ENCODE peak calls at places on chromosomes 3 and 15, in ten cellular contexts. N is GM12892; M is GM13977; I is ACHN; C is activated CD4-positive, alpha-beta T cell treated with anti-CD3 and anti-CD28 coated beads, Interleukin-2, amount 50 U/mL, for 1 hour; G is amniotic stem cell; E is GF-D8; B is naive thymus-derived CD4-positive, alpha-beta T cell; X is bronchial epithelial cell; Y is mesendoderm. F is an unnamed sample.

GRCh38 chr3:71304261-71304646 is 279.3 kb downstream of the FOXP1 start:
- DNase-seq in X (no peak), B (no peak), G (no peak), M (no peak), E (no peak), N (no peak), Y (no peak), C (no peak), I (no peak), F (no peak)

GRCh38 chr3:16370872-16371740 is 106.1 kb downstream of the OXNAD1 start:
- DNase-seq in I (no peak), E (no peak), C (no peak), G (no peak), X (peak; percentile 25), N (no peak), B (no peak), Y (peak; percentile 26), M (peak; percentile 23), F (peak; percentile 36)

GRCh38 chr3:100044369-100044768 is 69.9 kb downstream of the FILIP1L start:
- DNase-seq in C (no peak), G (no peak), N (peak; percentile 24), I (no peak), B (no peak), Y (no peak), E (peak; percentile 73), X (no peak), M (peak; percentile 44), F (no peak)

GRCh38 chr3:160150525-160150924 is 74.7 kb upstream of the C3orf80 start:
- DNase-seq in B (no peak), I (no peak), C (no peak), M (no peak), X (peak; percentile 28), N (no peak), Y (no peak), E (no peak), G (no peak), F (no peak)

GRCh38 chr3:37279858-37280257 is 105.5 kb upstream of the LRRFIP2 start:
- DNase-seq in Y (no peak), N (no peak), M (no peak), X (no peak), C (no peak), B (no peak), G (no peak), E (no peak), I (no peak), F (no peak)

GRCh38 chr3:127213381-127213918 is 20.5 kb downstream of the PRR23E start:
- DNase-seq in C (no peak), G (no peak), M (no peak), X (no peak), B (no peak), N (no peak), Y (no peak), E (no peak), I (no peak), F (no peak)

GRCh38 chr3:86954751-86955150 is 36.2 kb downstream of the VGLL3 start:
- DNase-seq in Y (no peak), I (no peak), B (no peak), G (no peak), X (no peak), C (no peak), N (no peak), M (no peak), E (no peak), F (no peak)

GRCh38 chr3:12440927-12441326 is 43.4 kb upstream of the TSEN2 start:
- DNase-seq in C (no peak), B (no peak), I (no peak), X (no peak), E (no peak), M (no peak), G (no peak), Y (no peak), N (no peak), F (peak; percentile 56)

GRCh38 chr15:44593042-44593736 is 56.2 kb downstream of the EIF3J start:
- DNase-seq in M (no peak), C (no peak), B (peak; percentile 63), I (peak; percentile 18), G (no peak), Y (no peak), X (peak; percentile 19), E (no peak), N (no peak), F (peak; percentile 5)

GRCh38 chr3:61805510-61806080 is 244.2 kb downstream of the PTPRG start:
- DNase-seq in E (no peak), Y (no peak), X (no peak), I (no peak), M (no peak), B (no peak), G (no peak), C (no peak), N (no peak), F (no peak)

GRCh38 chr3:180179562-180179961 is 142.8 kb upstream of the PEX5L start:
- DNase-seq in N (no peak), Y (peak; percentile 46), G (no peak), I (no peak), E (no peak), X (no peak), C (no peak), M (no peak), B (no peak), F (no peak)

GRCh38 chr3:64084640-64085039 is 61.3 kb upstream of the PSMD6 start:
- DNase-seq in X (peak; percentile 98), Y (peak; percentile 61), G (no peak), M (no peak), C (no peak), B (no peak), E (no peak), I (peak; percentile 97), N (no peak), F (no peak)

GRCh38 chr3:17141699-17142098 is 256.9 kb downstream of the PLCL2 start:
- DNase-seq in X (no peak), G (no peak), M (no peak), Y (no peak), N (no peak), E (no peak), C (no peak), I (no peak), B (no peak), F (no peak)

GRCh38 chr15:25863067-25863967 is at the start of gene ATP10A:
- DNase-seq in N (no peak), Y (peak; percentile 44), G (peak; percentile 38), M (no peak), B (peak; percentile 46), I (peak; percentile 71), C (peak; percentile 35), E (no peak), X (no peak), F (peak; percentile 67)

GRCh38 chr3:45972534-45973402 is 22.9 kb downstream of the FYCO1 start:
- DNase-seq in E (peak; percentile 95), Y (no peak), N (no peak), M (no peak), X (peak; percentile 94), I (peak; percentile 34), G (peak; percentile 79), C (no peak), B (no peak), F (peak; percentile 24)

GRCh38 chr3:196962108-196962929 is 6.3 kb downstream of the PIGZ start:
- DNase-seq in C (no peak), I (no peak), G (no peak), X (no peak), B (no peak), Y (no peak), E (no peak), N (no peak), M (no peak), F (no peak)

GRCh38 chr3:113573728-113574127 is 41.4 kb downstream of the SIDT1 start:
- DNase-seq in X (peak; percentile 21), C (no peak), G (no peak), E (no peak), N (no peak), M (no peak), I (no peak), B (no peak), Y (no peak), F (no peak)

GRCh38 chr3:39249453-39250115 is 30.3 kb downstream of the CX3CR1 start:
- DNase-seq in I (no peak), Y (no peak), E (no peak), C (no peak), B (no peak), M (no peak), G (no peak), X (peak; percentile 47), N (no peak), F (no peak)

GRCh38 chr15:81061490-81062235 is 60.9 kb downstream of the TLNRD1 start:
- DNase-seq in Y (no peak), C (no peak), I (no peak), G (no peak), X (no peak), M (no peak), B (no peak), E (no peak), N (no peak), F (no peak)

GRCh38 chr3:122940628-122941086 is 86.9 kb downstream of the SEMA5B start:
- DNase-seq in N (no peak), M (no peak), E (no peak), C (no peak), G (no peak), X (no peak), Y (no peak), B (no peak), I (no peak), F (no peak)

GRCh38 chr15:79673416-79674123 is 223.2 kb downstream of the MTHFS start:
- DNase-seq in X (peak; percentile 21), M (peak; percentile 54), B (no peak), N (peak; percentile 29), G (peak; percentile 31), E (no peak), I (peak; percentile 1), Y (peak; percentile 74), C (no peak), F (no peak)

GRCh38 chr3:135325726-135326245 is 530.7 kb downstream of the EPHB1 start:
- DNase-seq in G (no peak), M (no peak), B (no peak), E (no peak), I (no peak), N (no peak), Y (no peak), X (no peak), C (no peak), F (no peak)

GRCh38 chr15:70166506-70167087 is 68.9 kb upstream of the TLE3 start:
- DNase-seq in M (no peak), N (no peak), B (no peak), E (no peak), G (no peak), Y (no peak), X (no peak), I (no peak), C (no peak), F (no peak)

GRCh38 chr15:64651573-64652260 is 123.7 kb downstream of the RBPMS2 start:
- DNase-seq in X (peak; percentile 32), I (no peak), Y (peak; percentile 67), C (peak; percentile 39), B (peak; percentile 53), M (peak; percentile 63), E (no peak), N (no peak), G (no peak), F (peak; percentile 69)

GRCh38 chr3:163644172-163644571 is 1434.1 kb downstream of the SI start:
- DNase-seq in G (no peak), B (no peak), C (no peak), M (no peak), Y (no peak), E (no peak), N (no peak), X (peak; percentile 10), I (no peak), F (no peak)

GRCh38 chr3:42804113-42804830 is at the start of gene HIGD1A:
- DNase-seq in M (peak; percentile 97), N (peak; percentile 98), C (peak; percentile 92), G (peak; percentile 95), B (peak; percentile 90), E (peak; percentile 80), X (peak; percentile 91), I (peak; percentile 94), Y (peak; percentile 98), F (peak; percentile 99)

GRCh38 chr3:126557415-126557745 is 1.4 kb downstream of the C3orf22 start:
- DNase-seq in E (no peak), N (no peak), Y (no peak), B (no peak), X (no peak), G (no peak), M (no peak), I (no peak), C (no peak), F (no peak)

GRCh38 chr3:120597445-120598049 is 1.4 kb downstream of the NDUFB4 start:
- DNase-seq in B (no peak), M (peak; percentile 33), Y (no peak), C (no peak), X (no peak), I (no peak), N (no peak), E (no peak), G (no peak), F (no peak)